ENCODE peak calls at places on chromosome 3, in six cellular contexts. H, U, P, T, Q and O are unnamed samples.

GRCh38 chr3:183122257-183122932 is 23.1 kb upstream of the MCCC1 start:
- DNase-seq in H (no peak), U (no peak), P (peak), T (no peak), Q (no peak), O (peak)

GRCh38 chr3:29642393-29643033 is 361.6 kb downstream of the RBMS3 start:
- DNase-seq in H (no peak), U (no peak), P (no peak), T (no peak), Q (no peak), O (no peak)

GRCh38 chr3:52742418-52743041 is 28.2 kb downstream of the NEK4 start:
- DNase-seq in H (no peak), U (peak), P (peak), T (peak), Q (no peak), O (peak)

GRCh38 chr3:34947849-34948248 is 691.5 kb upstream of the ARPP21 start:
- DNase-seq in H (no peak), U (no peak), P (no peak), T (no peak), Q (no peak), O (no peak)

GRCh38 chr3:52173101-52173500 is 18.9 kb upstream of the POC1A start:
- DNase-seq in H (no peak), U (no peak), P (no peak), T (no peak), Q (no peak), O (no peak)

GRCh38 chr3:166764698-166765318 is 615.3 kb downstream of the ZBBX start:
- DNase-seq in H (no peak), U (no peak), P (no peak), T (no peak), Q (no peak), O (no peak)

GRCh38 chr3:127195417-127195816 is 2.5 kb downstream of the PRR23E start:
- DNase-seq in H (no peak), U (no peak), P (no peak), T (no peak), Q (no peak), O (no peak)

GRCh38 chr3:177357352-177358084 is 160.2 kb upstream of the TBL1XR1 start:
- DNase-seq in H (no peak), U (peak), P (peak), T (no peak), Q (no peak), O (peak)